ENCODE peak calls at places on chromosomes 3 and 15, in four cellular contexts. Z is HepG2, M is K562, Y is H1. S is an unnamed sample.
A peak's percentile ranks its signal among the peaks of the same experiment; 100 is the strongest.

GRCh38 chr3:23161896-23162570 is 41.1 kb upstream of the UBE2E2 start:
- DNase-seq in Z (no peak), M (no peak), Y (no peak), S (no peak)

GRCh38 chr3:10194328-10195071 is 29.8 kb downstream of the IRAK2 start:
- DNase-seq in Z (no peak), M (peak; percentile 70), Y (no peak), S (no peak)

GRCh38 chr3:46214751-46215352 is 6.7 kb upstream of the CCR1 start:
- DNase-seq in Z (no peak), M (peak; percentile 32), Y (peak; percentile 58), S (no peak)

GRCh38 chr3:50304601-50305000 is 1.2 kb upstream of the HYAL1 start:
- DNase-seq in Z (no peak), M (no peak), Y (no peak), S (no peak)

GRCh38 chr15:52021892-52022540 is 3.0 kb downstream of the MAPK6 start:
- DNase-seq in Z (no peak), M (no peak), Y (no peak), S (no peak)

GRCh38 chr15:80214979-80215378 is 37.0 kb downstream of the CTXND1 start:
- DNase-seq in Z (no peak), M (no peak), Y (no peak), S (no peak)

GRCh38 chr15:68417051-68417450 is 14.9 kb downstream of the ITGA11 start:
- DNase-seq in Z (no peak), M (no peak), Y (peak; percentile 19), S (no peak)

GRCh38 chr3:126554560-126555525 is 3.9 kb downstream of the C3orf22 start:
- DNase-seq in Z (peak; percentile 25), M (no peak), Y (peak; percentile 38), S (no peak)

GRCh38 chr3:134777341-134777740 is 17.7 kb upstream of the EPHB1 start:
- DNase-seq in Z (no peak), M (no peak), Y (no peak), S (no peak)

GRCh38 chr3:153848701-153849100 is 272.5 kb upstream of the ARHGEF26 start:
- DNase-seq in Z (peak; percentile 48), M (no peak), Y (no peak), S (no peak)

GRCh38 chr3:355622-356021 is 159.1 kb downstream of the CHL1 start:
- DNase-seq in Z (no peak), M (no peak), Y (no peak), S (no peak)

GRCh38 chr15:33693166-33693830 is 275.0 kb upstream of the CHRM5 start:
- DNase-seq in Z (no peak), M (no peak), Y (no peak), S (no peak)

GRCh38 chr3:3532544-3532943 is 266.7 kb upstream of the LRRN1 start:
- DNase-seq in Z (no peak), M (no peak), Y (no peak), S (no peak)

GRCh38 chr15:72037321-72037720 is 80.6 kb downstream of the MYO9A start:
- DNase-seq in Z (peak; percentile 1), M (no peak), Y (no peak), S (no peak)

GRCh38 chr3:3772920-3773319 is 26.3 kb upstream of the LRRN1 start:
- DNase-seq in Z (no peak), M (no peak), Y (no peak), S (no peak)

GRCh38 chr15:70196314-70197291 is 98.9 kb upstream of the TLE3 start:
- DNase-seq in Z (peak; percentile 89), M (no peak), Y (peak; percentile 76), S (no peak)

GRCh38 chr15:63104727-63105126 is 16.9 kb upstream of the LACTB start:
- DNase-seq in Z (no peak), M (no peak), Y (no peak), S (no peak)

GRCh38 chr3:101824691-101825090 is 24.6 kb upstream of the NFKBIZ start:
- DNase-seq in Z (no peak), M (no peak), Y (no peak), S (no peak)

GRCh38 chr15:63076136-63077005 is 33.8 kb downstream of the TPM1 start:
- DNase-seq in Z (no peak), M (no peak), Y (no peak), S (no peak)

GRCh38 chr3:197942956-197943556 is 6.9 kb upstream of the RPL35A start:
- DNase-seq in Z (no peak), M (peak; percentile 45), Y (no peak), S (peak; percentile 62)

GRCh38 chr3:61783993-61784718 is 222.8 kb downstream of the PTPRG start:
- DNase-seq in Z (no peak), M (no peak), Y (no peak), S (no peak)

GRCh38 chr3:67018105-67018788 is 20.1 kb downstream of the KBTBD8 start:
- DNase-seq in Z (no peak), M (peak; percentile 57), Y (no peak), S (no peak)

GRCh38 chr3:182793663-182794454 is 555 bp downstream of the ATP11B start:
- DNase-seq in Z (peak; percentile 3), M (peak; percentile 67), Y (peak; percentile 77), S (peak; percentile 42)
- TF ChIP-seq JUN in Z (no peak), M (no peak), Y (no peak), S (no peak)

GRCh38 chr15:66253643-66254363 is at the start of gene MEGF11:
- DNase-seq in Z (no peak), M (peak; percentile 31), Y (peak; percentile 79), S (peak; percentile 32)

GRCh38 chr15:66251065-66251789 is 2.3 kb downstream of the MEGF11 start:
- DNase-seq in Z (no peak), M (no peak), Y (peak; percentile 63), S (no peak)

GRCh38 chr15:66252411-66253295 is 897 bp downstream of the MEGF11 start:
- DNase-seq in Z (peak; percentile 7), M (peak; percentile 76), Y (peak; percentile 84), S (peak; percentile 41)

GRCh38 chr15:66253296-66253642 is 281 bp downstream of the MEGF11 start:
- DNase-seq in Z (no peak), M (no peak), Y (no peak), S (no peak)

GRCh38 chr15:66251790-66252355 is 1.7 kb downstream of the MEGF11 start:
- DNase-seq in Z (no peak), M (no peak), Y (peak; percentile 69), S (no peak)
- H3K9ac ChIP-seq in Z (no peak overlapping the region), M (no peak overlapping the region), Y (no peak overlapping the region), S (no peak overlapping the region)

GRCh38 chr3:41418961-41419691 is 219.8 kb downstream of the CTNNB1 start:
- DNase-seq in Z (peak; percentile 15), M (no peak), Y (no peak), S (no peak)
- TF ChIP-seq JUN in Z (no peak), M (no peak), Y (no peak), S (no peak)

DNA sequence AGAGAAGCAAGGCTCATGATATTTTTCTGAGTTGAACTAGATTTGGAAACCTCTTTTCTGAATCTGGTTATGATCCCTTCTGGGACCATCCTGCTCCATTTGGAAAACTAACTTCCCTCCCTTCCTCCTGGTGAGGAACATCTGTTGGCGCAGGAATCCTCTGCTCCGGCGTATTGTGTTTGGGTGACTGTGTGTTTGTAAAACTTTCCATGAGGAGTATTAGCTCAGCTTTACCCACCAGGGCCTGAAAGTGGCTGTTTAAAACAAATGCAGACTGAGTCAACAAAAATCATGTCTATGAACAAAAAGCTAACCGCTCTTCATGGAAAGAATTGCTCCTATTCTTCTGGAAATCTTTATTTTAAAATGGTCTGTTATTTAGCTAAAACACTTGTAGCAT is 17.7 kb downstream of the STARD9 start:
- DNase-seq in Z (no peak), M (no peak), Y (no peak), S (no peak)
- H3K9ac ChIP-seq in Z (no peak overlapping the region), M (no peak overlapping the region), Y (no peak overlapping the region), S (no peak overlapping the region)

DNA sequence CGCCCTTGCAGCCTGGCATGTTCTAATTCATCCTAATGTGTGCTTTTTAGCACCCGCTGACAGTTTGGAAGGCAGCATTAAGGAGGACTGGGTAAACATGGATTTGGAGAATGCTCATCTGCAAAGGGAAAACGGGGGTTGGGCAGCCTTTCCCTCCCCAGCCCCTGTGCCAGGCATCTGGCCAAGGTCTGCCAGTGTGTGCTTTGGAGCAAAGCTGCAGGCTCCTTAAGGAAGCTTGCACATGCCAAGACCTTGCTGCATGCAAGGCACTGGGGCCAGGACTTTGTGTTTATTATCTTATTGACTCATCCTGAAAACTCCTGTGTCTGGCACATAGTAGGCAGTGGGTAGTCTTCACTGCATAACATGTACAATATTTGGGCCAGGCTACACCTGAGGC is 20.1 kb downstream of the FAM3D start:
- DNase-seq in Z (no peak), M (no peak), Y (no peak), S (peak; percentile 51)
- TF ChIP-seq JUN in Z (no peak), M (no peak), Y (no peak), S (no peak)

S was measured in endothelial cell of umbilical vein.